ENCODE peak calls at places on chromosome 20, in four cellular contexts. A, H, M and D are unnamed samples.

GRCh38 chr20:41002842-41003142 is 25.8 kb upstream of the TOP1 start:
- DNase-seq in A (no peak), H (no peak), M (no peak), D (no peak)

GRCh38 chr20:856361-856775 is 22.9 kb downstream of the FAM110A start:
- DNase-seq in A (peak), H (no peak), M (peak), D (no peak)

GRCh38 chr20:2338702-2339101 is 42.0 kb upstream of the TGM6 start:
- DNase-seq in A (no peak), H (no peak), M (no peak), D (no peak)

GRCh38 chr20:32966881-32967781 is 37.1 kb downstream of the SUN5 start:
- DNase-seq in A (no peak), H (no peak), M (no peak), D (no peak)

GRCh38 chr20:21613512-21613911 is 92.0 kb upstream of the PAX1 start:
- DNase-seq in A (peak), H (no peak), M (no peak), D (peak)

GRCh38 chr20:62030834-62031434 is 34.7 kb downstream of the TAF4 start:
- DNase-seq in A (peak), H (no peak), M (no peak), D (no peak)

GRCh38 chr20:50460115-50460607 is 50.0 kb upstream of the PTPN1 start:
- DNase-seq in A (no peak), H (peak), M (no peak), D (no peak)

GRCh38 chr20:3071610-3072529 is at the start of gene OXT:
- DNase-seq in A (no peak), H (peak), M (no peak), D (no peak)

GRCh38 chr20:9031951-9032350 is 36.9 kb upstream of the PLCB4 start:
- DNase-seq in A (no peak), H (no peak), M (peak), D (no peak)

GRCh38 chr20:51695574-51696303 is 72.5 kb downstream of the ATP9A start:
- DNase-seq in A (peak), H (no peak), M (peak), D (no peak)

GRCh38 chr20:50144362-50144761 is 9.2 kb downstream of the PEDS1 start:
- DNase-seq in A (peak), H (no peak), M (peak), D (no peak)

GRCh38 chr20:31560900-31561598 is 44.0 kb upstream of the ID1 start:
- DNase-seq in A (peak), H (no peak), M (peak), D (no peak)

GRCh38 chr20:42435230-42435629 is 754.5 kb downstream of the PTPRT start:
- DNase-seq in A (no peak), H (no peak), M (no peak), D (no peak)

GRCh38 chr20:25699914-25700313 is 3.3 kb upstream of the ZNF337 start:
- DNase-seq in A (no peak), H (no peak), M (peak), D (no peak)

GRCh38 chr20:30511322-30512030 is 746.0 kb upstream of the DEFB115 start:
- DNase-seq in A (no peak), H (no peak), M (no peak), D (no peak)

GRCh38 chr20:53878262-53879047 is 191.9 kb downstream of the BCAS1 start:
- DNase-seq in A (no peak), H (no peak), M (no peak), D (no peak)

GRCh38 chr20:24830649-24831048 is 118.4 kb upstream of the CST7 start:
- DNase-seq in A (no peak), H (no peak), M (no peak), D (no peak)

GRCh38 chr20:38340693-38341092 is 5.6 kb upstream of the LBP start:
- DNase-seq in A (no peak), H (no peak), M (no peak), D (no peak)

GRCh38 chr20:38337561-38338140 is 8.6 kb upstream of the LBP start:
- DNase-seq in A (peak), H (peak), M (no peak), D (peak)

GRCh38 chr20:38339993-38340392 is 6.3 kb upstream of the LBP start:
- DNase-seq in A (no peak), H (no peak), M (no peak), D (no peak)

GRCh38 chr20:38342196-38342595 is 4.1 kb upstream of the LBP start:
- DNase-seq in A (no peak), H (no peak), M (no peak), D (no peak)

DNA sequence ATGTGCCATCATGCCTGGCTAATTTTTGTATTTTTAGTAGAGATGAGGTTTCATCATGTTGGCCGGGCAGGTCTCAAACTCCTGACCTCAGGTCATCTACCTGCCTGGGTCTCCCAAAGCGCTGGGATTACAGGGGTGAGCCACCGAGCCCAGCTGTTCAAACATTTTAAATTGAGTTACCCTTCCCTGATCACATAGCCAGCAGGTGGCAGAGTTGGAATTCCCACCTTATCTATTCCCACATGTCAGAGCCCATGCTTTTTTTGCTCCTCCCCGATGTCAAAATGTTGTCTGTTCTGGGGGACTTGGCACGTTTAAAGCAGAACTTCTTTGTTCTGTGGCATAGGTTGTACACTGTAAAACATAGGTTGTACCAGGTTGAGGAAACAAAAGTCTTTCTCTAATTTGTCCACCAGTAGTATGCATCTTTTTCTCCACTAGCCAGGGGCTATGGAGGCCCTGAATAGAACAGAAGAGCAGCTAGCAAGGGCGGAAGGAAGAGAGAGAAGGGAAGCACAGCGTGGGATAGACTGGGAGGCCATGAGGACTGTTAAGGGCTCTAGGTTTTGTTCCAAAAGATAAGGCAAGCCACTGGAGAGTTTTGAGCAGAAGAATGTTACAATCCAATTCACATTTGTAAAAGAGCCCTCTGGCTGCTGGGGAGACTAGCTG is 7.3 kb upstream of the LBP start:
- DNase-seq in A (peak), H (no peak), M (no peak), D (no peak)
- TF ChIP-seq CTCF in A (peak), H (peak), M (peak), D (peak)

DNA sequence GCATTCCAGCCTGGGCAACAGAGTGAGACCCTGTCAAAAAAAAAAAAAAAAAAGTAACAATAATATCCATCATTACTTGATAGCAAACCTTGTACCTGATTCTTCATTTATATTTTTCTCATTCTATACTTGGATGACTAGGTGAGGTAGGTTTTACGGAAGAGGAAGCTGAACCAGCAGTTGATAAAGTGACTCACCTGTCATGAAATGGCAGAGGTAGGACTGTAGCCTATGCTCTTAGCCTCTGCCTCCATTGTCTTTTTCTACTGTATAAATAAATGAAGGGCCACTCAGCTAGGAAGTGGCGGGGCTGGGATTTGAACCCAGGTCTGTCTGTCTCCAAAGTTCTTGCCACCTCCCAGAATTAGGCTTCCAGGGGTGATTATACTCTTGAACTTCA is 20.7 kb upstream of the EPB41L1 start:
- DNase-seq in A (no peak), H (no peak), M (no peak), D (no peak)
- TF ChIP-seq CTCF in A (no peak), H (no peak), M (no peak), D (no peak)

GRCh38 chr20:5932796-5933195 is 17.5 kb downstream of the TRMT6 start:
- DNase-seq in A (no peak), H (no peak), M (no peak), D (no peak)

GRCh38 chr20:5935384-5935783 is 14.9 kb downstream of the TRMT6 start:
- DNase-seq in A (no peak), H (no peak), M (no peak), D (no peak)

GRCh38 chr20:5938456-5939029 is 11.8 kb downstream of the TRMT6 start:
- DNase-seq in A (no peak), H (no peak), M (no peak), D (no peak)

GRCh38 chr20:5931411-5931810 is 18.9 kb downstream of the TRMT6 start:
- DNase-seq in A (no peak), H (no peak), M (no peak), D (no peak)

GRCh38 chr20:5933802-5934436 is 16.4 kb downstream of the TRMT6 start:
- DNase-seq in A (peak), H (no peak), M (no peak), D (peak)
- TF ChIP-seq CTCF in A (no peak), H (no peak), M (no peak), D (peak)

DNA sequence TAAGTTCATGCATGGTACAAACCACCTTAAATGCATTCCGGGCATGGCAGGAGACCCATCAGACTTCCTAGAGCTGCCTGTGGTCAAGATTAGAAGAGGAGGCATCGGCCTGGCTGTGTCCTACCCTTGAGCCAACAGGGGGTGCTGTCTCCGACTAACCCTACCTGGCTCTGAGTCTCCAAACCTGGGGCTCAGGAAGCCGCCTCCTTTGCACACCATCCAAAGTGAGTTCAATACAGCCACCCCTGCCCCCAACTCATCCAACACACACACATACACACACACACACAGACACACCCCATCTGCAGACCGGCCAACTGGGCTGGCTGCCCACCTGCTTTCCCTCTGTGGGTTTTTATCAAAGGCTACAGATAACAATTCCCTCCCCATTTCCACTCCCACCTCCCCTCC is 77.0 kb downstream of the JPH2 start:
- DNase-seq in A (no peak), H (no peak), M (peak), D (no peak)
- TF ChIP-seq CTCF in A (peak), H (no peak), M (peak), D (peak)

GRCh38 chr20:64049060-64049886 is at the start of gene SOX18:
- DNase-seq in A (peak), H (peak), M (peak), D (peak)
- TF ChIP-seq CTCF in A (no peak), H (no peak), M (no peak), D (no peak)

GRCh38 chr20:56515657-56516381 is 8.7 kb upstream of the FAM209A start:
- DNase-seq in A (no peak), H (no peak), M (peak), D (no peak)
- TF ChIP-seq CTCF in A (no peak), H (no peak), M (no peak), D (peak)